ENCODE peak calls at places on chromosomes 11 and 22, in nine cellular contexts. M is esophagus squamous epithelium; Y is upper lobe of right lung; G is cardiac muscle cell; K is fibroblast of lung; I is astrocyte; R is ovary; J is stomach; H is CD4-positive, alpha-beta memory T cell. Z is an unnamed sample. For H3K4me1, the result is how much of the 10 kb centered on the place peaks cover.

GRCh38 chr11:62431171-62431895 is 12.5 kb downstream of the SCGB1A1 start:
- DNase-seq in M (no peak), Y (no peak), G (peak), K (peak), I (peak), R (no peak), J (no peak), H (no peak), Z (no peak)

GRCh38 chr11:92123540-92123939 is 101.1 kb upstream of the FAT3 start:
- DNase-seq in M (no peak), Y (no peak), G (peak), K (no peak), I (peak), R (no peak), J (no peak), H (no peak), Z (no peak)

GRCh38 chr11:14529933-14530332 is 9.7 kb upstream of the PSMA1 start:
- DNase-seq in M (no peak), Y (no peak), G (no peak), K (no peak), I (no peak), R (no peak), J (no peak), H (no peak), Z (no peak)

GRCh38 chr22:44091021-44091721 is 67.1 kb downstream of the PARVB start:
- DNase-seq in M (no peak), Y (no peak), G (peak), K (no peak), I (no peak), R (no peak), J (no peak), H (peak), Z (peak)

GRCh38 chr11:125369808-125370207 is 126.3 kb downstream of the FEZ1 start:
- DNase-seq in M (no peak), Y (no peak), G (no peak), K (no peak), I (no peak), R (no peak), J (no peak), H (no peak), Z (no peak)

GRCh38 chr22:48434868-48435250 is 1392.8 kb downstream of the BRD1 start:
- DNase-seq in M (no peak), Y (no peak), G (no peak), K (no peak), I (no peak), R (no peak), J (no peak), H (no peak), Z (no peak)

GRCh38 chr22:38172016-38172431 is 9.6 kb downstream of the PLA2G6 start:
- DNase-seq in M (no peak), Y (no peak), G (no peak), K (peak), I (peak), R (no peak), J (no peak), H (no peak), Z (no peak)

GRCh38 chr11:112655386-112655785 is 305.8 kb upstream of the NCAM1 start:
- DNase-seq in M (peak), Y (no peak), G (peak), K (peak), I (peak), R (peak), J (peak), H (no peak), Z (no peak)

GRCh38 chr11:38594881-38595280 is 1996.8 kb upstream of the RAG2 start:
- DNase-seq in M (no peak), Y (no peak), G (no peak), K (no peak), I (no peak), R (no peak), J (no peak), H (no peak), Z (no peak)

GRCh38 chr11:5696210-5696609 is 6.6 kb downstream of the TRIM22 start:
- DNase-seq in M (no peak), Y (no peak), G (no peak), K (no peak), I (no peak), R (no peak), J (no peak), H (no peak), Z (no peak)

GRCh38 chr22:45993143-45993692 is 16.3 kb upstream of the WNT7B start:
- DNase-seq in M (no peak), Y (no peak), G (no peak), K (no peak), I (no peak), R (no peak), J (no peak), H (no peak), Z (no peak)

GRCh38 chr11:131511794-131512193 is 141.4 kb downstream of the NTM start:
- DNase-seq in M (no peak), Y (no peak), G (peak), K (no peak), I (no peak), R (no peak), J (peak), H (no peak), Z (peak)

GRCh38 chr22:30290679-30291333 is 1.5 kb upstream of the CASTOR1 start:
- DNase-seq in M (no peak), Y (peak), G (peak), K (peak), I (peak), R (peak), J (peak), H (no peak), Z (peak)

GRCh38 chr11:18987454-18988231 is 48.4 kb upstream of the MRGPRX1 start:
- DNase-seq in M (no peak), Y (no peak), G (no peak), K (no peak), I (peak), R (no peak), J (no peak), H (no peak), Z (no peak)

GRCh38 chr11:65585396-65586246 is 9.8 kb downstream of the EHBP1L1 start:
- DNase-seq in M (no peak), Y (no peak), G (no peak), K (no peak), I (no peak), R (no peak), J (no peak), H (no peak), Z (no peak)
- H3K4me1 ChIP-seq in M (under half), Y (under half), G (under half), K (under half), I (under half), R (under half), J (under half), H (under half), Z (under half)

GRCh38 chr11:73077454-73077853 is 64.7 kb downstream of the FCHSD2 start:
- DNase-seq in M (no peak), Y (no peak), G (no peak), K (no peak), I (no peak), R (no peak), J (no peak), H (no peak), Z (no peak)

GRCh38 chr11:73078631-73079030 is 63.5 kb downstream of the FCHSD2 start:
- DNase-seq in M (no peak), Y (no peak), G (no peak), K (no peak), I (no peak), R (no peak), J (no peak), H (no peak), Z (no peak)

GRCh38 chr11:73070653-73071052 is 71.5 kb downstream of the FCHSD2 start:
- DNase-seq in M (no peak), Y (no peak), G (no peak), K (no peak), I (no peak), R (no peak), J (no peak), H (no peak), Z (no peak)

DNA sequence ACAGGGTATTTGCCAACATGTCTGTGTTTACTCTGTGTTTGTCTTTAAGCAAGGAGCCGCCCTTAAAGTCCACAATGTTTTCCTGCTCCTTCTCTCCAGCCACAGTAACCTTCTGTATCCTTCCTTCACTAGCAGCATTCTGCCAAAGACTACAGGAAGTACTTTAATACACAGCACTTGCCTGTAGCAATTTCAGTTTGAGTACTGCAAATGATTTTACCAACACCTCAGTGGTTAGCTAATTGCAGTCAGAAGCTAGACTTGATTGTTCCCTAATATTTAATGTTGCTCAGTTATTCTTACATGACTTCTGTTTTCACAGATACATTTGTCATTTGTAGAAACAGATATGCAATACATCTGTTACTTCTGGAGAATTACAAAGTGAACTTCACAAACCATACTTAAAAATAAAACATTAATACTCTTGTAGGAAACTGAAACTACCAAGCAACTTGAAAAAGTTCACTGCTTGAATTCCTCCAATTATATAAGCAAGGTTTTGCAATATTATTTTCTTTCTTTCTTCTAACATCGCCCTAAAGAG is 69.1 kb downstream of the FCHSD2 start:
- DNase-seq in M (no peak), Y (no peak), G (peak), K (peak), I (no peak), R (no peak), J (no peak), H (no peak), Z (peak)
- H3K27ac ChIP-seq in M (peak), Y (peak), G (no peak), K (no peak), I (no peak), R (no peak), J (peak), H (no peak), Z (no peak)

DNA sequence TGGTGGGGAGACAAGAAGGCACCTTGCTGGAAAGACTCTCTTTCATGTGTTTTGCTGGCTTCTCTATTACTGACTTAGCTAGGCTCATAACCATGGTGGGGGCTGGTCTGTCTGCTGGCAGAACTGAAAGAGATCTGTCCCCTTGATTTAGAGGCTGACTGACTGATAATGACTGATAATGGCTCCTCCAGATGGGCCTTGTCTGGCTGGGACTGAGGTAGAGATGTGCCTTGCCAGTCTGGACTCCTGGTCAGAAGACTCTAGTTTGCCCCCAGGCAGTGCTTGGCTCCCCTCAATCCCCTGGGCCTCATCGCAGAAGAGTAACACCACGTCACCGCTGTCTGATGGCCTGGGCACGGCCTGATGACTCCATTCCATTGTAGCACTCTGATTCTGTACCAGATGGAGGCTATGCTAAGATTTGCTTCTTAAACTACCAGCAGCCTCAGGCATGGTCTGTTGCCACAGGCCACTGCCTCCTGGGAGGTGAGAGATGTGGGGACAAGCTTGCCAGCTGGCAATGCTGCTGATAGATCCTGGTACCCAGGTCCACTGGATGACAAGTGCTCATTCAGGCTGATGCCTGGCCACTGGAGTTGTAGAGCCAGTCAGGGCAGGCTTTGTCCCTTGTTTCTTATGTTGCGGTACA is 19.1 kb downstream of the CYB5R2 start:
- DNase-seq in M (no peak), Y (no peak), G (no peak), K (no peak), I (no peak), R (no peak), J (no peak), H (no peak), Z (no peak)
- H3K4me1 ChIP-seq in M (under half), Y (under half), G (under half), K (under half), I (under half), R (under half), J (under half), H (under half), Z (under half)

GRCh38 chr11:69115586-69116560 is 39.9 kb upstream of the SMIM38 start:
- DNase-seq in M (no peak), Y (peak), G (peak), K (peak), I (peak), R (no peak), J (peak), H (no peak), Z (no peak)
- H3K27ac ChIP-seq in M (no peak), Y (peak), G (no peak), K (no peak), I (no peak), R (no peak), J (peak), H (no peak), Z (no peak)

GRCh38 chr11:70048279-70049024 is 29.7 kb upstream of the ANO1 start:
- DNase-seq in M (no peak), Y (no peak), G (no peak), K (no peak), I (no peak), R (no peak), J (no peak), H (no peak), Z (peak)
- H3K4me1 ChIP-seq in M (under half), Y (under half), G (under half), K (under half), I (under half), R (under half), J (under half), H (under half), Z (under half)

GRCh38 chr11:117819096-117820040 is 5.2 kb downstream of the FXYD2 start:
- DNase-seq in M (no peak), Y (no peak), G (peak), K (peak), I (peak), R (peak), J (peak), H (no peak), Z (peak)
- H3K27ac ChIP-seq in M (no peak), Y (no peak), G (no peak), K (no peak), I (no peak), R (no peak), J (no peak), H (no peak), Z (no peak)

GRCh38 chr11:17531071-17531817 is 13.0 kb downstream of the USH1C start:
- DNase-seq in M (no peak), Y (no peak), G (no peak), K (no peak), I (peak), R (no peak), J (no peak), H (no peak), Z (no peak)

GRCh38 chr11:17531818-17532131 is 12.4 kb downstream of the USH1C start:
- DNase-seq in M (no peak), Y (no peak), G (peak), K (no peak), I (no peak), R (no peak), J (no peak), H (no peak), Z (no peak)

GRCh38 chr11:17533341-17533740 is 10.9 kb downstream of the USH1C start:
- DNase-seq in M (no peak), Y (no peak), G (no peak), K (no peak), I (no peak), R (no peak), J (no peak), H (no peak), Z (no peak)

GRCh38 chr11:17533782-17534415 is 10.3 kb downstream of the USH1C start:
- DNase-seq in M (no peak), Y (no peak), G (peak), K (no peak), I (no peak), R (no peak), J (no peak), H (no peak), Z (no peak)

DNA sequence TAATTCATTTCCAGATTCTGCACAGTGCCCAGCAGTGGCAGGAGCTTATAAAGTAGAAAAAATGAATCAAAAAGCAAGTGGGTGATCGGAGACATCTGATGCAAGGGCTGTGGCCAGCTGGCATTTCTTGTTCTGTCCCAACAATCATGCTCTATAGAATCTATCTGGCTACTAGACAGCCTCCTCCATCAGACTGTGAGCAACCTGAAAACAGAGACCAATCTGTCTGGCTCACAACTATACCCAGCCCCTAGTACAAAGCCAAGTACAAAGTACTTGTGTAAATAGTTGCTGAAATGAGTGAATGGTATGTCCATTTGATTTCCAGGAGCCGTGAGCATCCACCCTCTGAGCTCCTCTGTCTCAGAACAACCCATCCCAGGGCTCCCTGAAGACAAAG is 11.4 kb downstream of the USH1C start:
- DNase-seq in M (no peak), Y (no peak), G (no peak), K (no peak), I (no peak), R (no peak), J (no peak), H (no peak), Z (no peak)
- H3K4me1 ChIP-seq in M (under half), Y (under half), G (under half), K (under half), I (under half), R (under half), J (under half), H (under half), Z (under half)

DNA sequence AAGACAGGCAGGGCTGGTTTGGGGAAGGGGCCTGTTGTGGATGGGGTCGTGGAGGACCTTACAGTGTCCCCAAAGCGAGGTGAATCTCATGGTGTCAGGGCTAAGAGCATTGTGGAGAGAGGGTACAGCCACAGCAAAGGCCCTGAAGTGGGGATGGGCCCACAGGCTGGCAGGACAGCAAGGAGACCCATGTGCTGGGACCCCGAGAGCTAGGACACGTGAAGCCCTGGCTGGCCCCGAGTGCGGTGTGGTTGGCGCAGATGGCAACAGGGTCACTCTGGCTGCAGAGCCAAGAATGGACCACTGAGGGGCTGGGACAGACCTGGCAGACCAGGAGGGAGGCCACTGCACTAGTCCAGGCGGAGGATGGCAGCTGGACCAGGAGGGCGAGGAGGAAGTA is 30.0 kb upstream of the KCNQ1OT1 start:
- DNase-seq in M (no peak), Y (no peak), G (no peak), K (no peak), I (no peak), R (no peak), J (no peak), H (no peak), Z (no peak)
- H3K27ac ChIP-seq in M (no peak), Y (no peak), G (no peak), K (no peak), I (no peak), R (no peak), J (no peak), H (no peak), Z (no peak)

DNA sequence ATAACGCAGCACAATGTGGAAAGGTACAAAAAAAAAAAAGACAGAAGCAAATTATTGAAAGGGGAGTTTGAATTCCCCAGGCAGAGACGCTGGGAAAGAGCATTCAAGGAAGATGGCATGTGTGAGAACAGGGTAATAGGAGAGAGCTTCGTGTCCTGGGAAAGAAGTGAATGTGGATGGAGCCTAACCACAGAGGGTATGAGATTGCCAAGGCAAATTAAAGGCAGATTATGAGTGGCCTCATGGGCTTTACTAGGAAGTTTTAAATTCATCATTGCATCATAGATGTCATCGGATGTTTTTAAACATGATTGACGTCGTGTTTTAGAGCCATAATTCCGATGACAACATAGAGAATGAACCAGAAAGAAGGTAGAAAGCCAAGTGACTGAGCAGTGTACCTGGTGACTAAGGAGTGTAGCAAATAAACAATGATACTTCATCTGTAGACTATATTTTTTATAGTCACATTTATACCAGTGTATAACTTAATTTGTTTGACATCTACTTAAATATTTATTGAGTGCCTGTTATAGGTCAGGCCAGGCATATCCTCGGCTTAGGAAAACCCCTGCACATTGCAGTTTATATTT is 151.4 kb downstream of the MSANTD4 start:
- DNase-seq in M (no peak), Y (no peak), G (no peak), K (no peak), I (no peak), R (no peak), J (no peak), H (no peak), Z (no peak)
- H3K4me1 ChIP-seq in M (under half), Y (under half), G (under half), K (under half), I (under half), R (under half), J (under half), H (under half), Z (under half)

GRCh38 chr11:83600656-83601055 is 314.5 kb upstream of the CCDC90B start:
- DNase-seq in M (no peak), Y (no peak), G (no peak), K (no peak), I (no peak), R (no peak), J (no peak), H (no peak), Z (no peak)
- H3K27ac ChIP-seq in M (no peak), Y (no peak), G (no peak), K (no peak), I (no peak), R (no peak), J (no peak), H (no peak), Z (no peak)